ENCODE peak calls at places on chromosomes 7 and 10, in six cellular contexts. One of them, this sample, is unnamed.
A peak's percentile ranks its signal among the peaks of the same experiment; 100 is the strongest.

GRCh38 chr7:150344299-150344698 is 2.9 kb upstream of the RARRES2 start:
- DNase-seq in fibroblast of the aortic adventitia: no peak
- DNase-seq in adrenal gland: no peak
- DNase-seq in MM.1S: no peak
- DNase-seq in dorsolateral prefrontal cortex: no peak
- DNase-seq in heart right ventricle: no peak
- DNase-seq in this sample: no peak

GRCh38 chr10:133262696-133263095 is 14.0 kb downstream of the ADAM8 start:
- DNase-seq in fibroblast of the aortic adventitia: no peak
- DNase-seq in adrenal gland: no peak
- DNase-seq in MM.1S: no peak
- DNase-seq in heart right ventricle: no peak
- DNase-seq in dorsolateral prefrontal cortex: no peak
- DNase-seq in this sample: no peak

GRCh38 chr10:99339077-99339476 is 9.9 kb downstream of the CNNM1 start:
- DNase-seq in adrenal gland: no peak
- DNase-seq in fibroblast of the aortic adventitia: no peak
- DNase-seq in MM.1S: no peak
- DNase-seq in heart right ventricle: no peak
- DNase-seq in dorsolateral prefrontal cortex: no peak
- DNase-seq in this sample: no peak

GRCh38 chr10:59878915-59879314 is 27.4 kb downstream of the CCDC6 start:
- DNase-seq in MM.1S: no peak
- DNase-seq in adrenal gland: no peak
- DNase-seq in dorsolateral prefrontal cortex: no peak
- DNase-seq in heart right ventricle: no peak
- DNase-seq in fibroblast of the aortic adventitia: no peak
- DNase-seq in this sample: no peak

GRCh38 chr10:72831696-72832355 is 61.7 kb upstream of the OIT3 start:
- DNase-seq in fibroblast of the aortic adventitia: peak; percentile 62
- DNase-seq in MM.1S: no peak
- DNase-seq in heart right ventricle: no peak
- DNase-seq in dorsolateral prefrontal cortex: no peak
- DNase-seq in adrenal gland: no peak
- DNase-seq in this sample: peak; percentile 53

GRCh38 chr10:13834581-13835286 is 248.0 kb downstream of the PRPF18 start:
- DNase-seq in adrenal gland: peak; percentile 73
- DNase-seq in heart right ventricle: peak; percentile 55
- DNase-seq in dorsolateral prefrontal cortex: no peak
- DNase-seq in MM.1S: no peak
- DNase-seq in fibroblast of the aortic adventitia: peak; percentile 65
- DNase-seq in this sample: peak; percentile 49

GRCh38 chr7:132475669-132476116 is 100.6 kb downstream of the PLXNA4 start:
- DNase-seq in fibroblast of the aortic adventitia: no peak
- DNase-seq in dorsolateral prefrontal cortex: no peak
- DNase-seq in heart right ventricle: no peak
- DNase-seq in adrenal gland: peak; percentile 64
- DNase-seq in MM.1S: no peak
- DNase-seq in this sample: no peak

GRCh38 chr7:54664235-54665228 is 94.5 kb downstream of the SEC61G start:
- DNase-seq in dorsolateral prefrontal cortex: peak; percentile 71
- DNase-seq in fibroblast of the aortic adventitia: peak; percentile 1
- DNase-seq in adrenal gland: peak; percentile 84
- DNase-seq in heart right ventricle: peak; percentile 12
- DNase-seq in MM.1S: peak; percentile 82
- DNase-seq in this sample: peak; percentile 14

GRCh38 chr7:74656911-74657691 is 417 bp upstream of the GTF2I start:
- DNase-seq in MM.1S: peak; percentile 98
- DNase-seq in dorsolateral prefrontal cortex: peak; percentile 98
- DNase-seq in adrenal gland: peak; percentile 99
- DNase-seq in fibroblast of the aortic adventitia: peak; percentile 94
- DNase-seq in heart right ventricle: peak; percentile 98
- DNase-seq in this sample: peak; percentile 98

GRCh38 chr10:132418520-132419416 is 21.8 kb downstream of the PWWP2B start:
- DNase-seq in dorsolateral prefrontal cortex: no peak
- DNase-seq in MM.1S: no peak
- DNase-seq in heart right ventricle: no peak
- DNase-seq in fibroblast of the aortic adventitia: peak; percentile 7
- DNase-seq in adrenal gland: peak; percentile 94
- DNase-seq in this sample: no peak

GRCh38 chr7:69695998-69696657 is 97.9 kb downstream of the AUTS2 start:
- DNase-seq in adrenal gland: no peak
- DNase-seq in heart right ventricle: no peak
- DNase-seq in fibroblast of the aortic adventitia: no peak
- DNase-seq in MM.1S: peak; percentile 87
- DNase-seq in dorsolateral prefrontal cortex: no peak
- DNase-seq in this sample: no peak

GRCh38 chr7:2045559-2046405 is 187.0 kb downstream of the MAD1L1 start:
- DNase-seq in heart right ventricle: no peak
- DNase-seq in fibroblast of the aortic adventitia: no peak
- DNase-seq in dorsolateral prefrontal cortex: no peak
- DNase-seq in adrenal gland: no peak
- DNase-seq in MM.1S: no peak
- DNase-seq in this sample: no peak

GRCh38 chr7:45897042-45897690 is 8.9 kb downstream of the IGFBP1 start:
- DNase-seq in adrenal gland: no peak
- DNase-seq in heart right ventricle: no peak
- DNase-seq in MM.1S: no peak
- DNase-seq in fibroblast of the aortic adventitia: peak; percentile 89
- DNase-seq in dorsolateral prefrontal cortex: no peak
- DNase-seq in this sample: peak; percentile 31

GRCh38 chr7:117281562-117281961 is 41.3 kb downstream of the WNT2 start:
- DNase-seq in adrenal gland: no peak
- DNase-seq in heart right ventricle: no peak
- DNase-seq in dorsolateral prefrontal cortex: no peak
- DNase-seq in MM.1S: no peak
- DNase-seq in fibroblast of the aortic adventitia: peak; percentile 58
- DNase-seq in this sample: no peak

GRCh38 chr7:71236488-71237179 is 104.7 kb downstream of the GALNT17 start:
- DNase-seq in adrenal gland: peak; percentile 65
- DNase-seq in fibroblast of the aortic adventitia: no peak
- DNase-seq in dorsolateral prefrontal cortex: no peak
- DNase-seq in MM.1S: no peak
- DNase-seq in heart right ventricle: no peak
- DNase-seq in this sample: no peak

GRCh38 chr7:81926154-81926553 is 156.3 kb upstream of the HGF start:
- DNase-seq in MM.1S: no peak
- DNase-seq in adrenal gland: no peak
- DNase-seq in fibroblast of the aortic adventitia: peak; percentile 55
- DNase-seq in dorsolateral prefrontal cortex: no peak
- DNase-seq in heart right ventricle: no peak
- DNase-seq in this sample: no peak

GRCh38 chr7:141360414-141360760 is 190.8 kb upstream of the AGK start:
- DNase-seq in dorsolateral prefrontal cortex: no peak
- DNase-seq in heart right ventricle: no peak
- DNase-seq in adrenal gland: no peak
- DNase-seq in fibroblast of the aortic adventitia: no peak
- DNase-seq in MM.1S: no peak
- DNase-seq in this sample: no peak

GRCh38 chr7:142383826-142384507 is 126.1 kb upstream of the PRSS58 start:
- DNase-seq in heart right ventricle: no peak
- DNase-seq in MM.1S: no peak
- DNase-seq in adrenal gland: no peak
- DNase-seq in dorsolateral prefrontal cortex: no peak
- DNase-seq in fibroblast of the aortic adventitia: no peak
- DNase-seq in this sample: peak; percentile 43

GRCh38 chr10:81865581-81865980 is 9.4 kb upstream of the NRG3 start:
- DNase-seq in adrenal gland: no peak
- DNase-seq in heart right ventricle: no peak
- DNase-seq in fibroblast of the aortic adventitia: no peak
- DNase-seq in MM.1S: no peak
- DNase-seq in dorsolateral prefrontal cortex: no peak
- DNase-seq in this sample: no peak

GRCh38 chr10:111203615-111204014 is 126.8 kb downstream of the ADRA2A start:
- DNase-seq in fibroblast of the aortic adventitia: no peak
- DNase-seq in heart right ventricle: peak; percentile 21
- DNase-seq in MM.1S: no peak
- DNase-seq in adrenal gland: peak; percentile 57
- DNase-seq in dorsolateral prefrontal cortex: no peak
- DNase-seq in this sample: peak; percentile 3
- TF ChIP-seq CTCF in fibroblast of the aortic adventitia: no peak
- TF ChIP-seq CTCF in heart right ventricle: no peak
- TF ChIP-seq CTCF in MM.1S: no peak
- TF ChIP-seq CTCF in adrenal gland: no peak
- TF ChIP-seq CTCF in dorsolateral prefrontal cortex: no peak
- TF ChIP-seq CTCF in this sample: no peak

GRCh38 chr10:52216852-52217251 is 97.2 kb upstream of the DKK1 start:
- DNase-seq in MM.1S: peak; percentile 15
- DNase-seq in fibroblast of the aortic adventitia: peak; percentile 43
- DNase-seq in adrenal gland: peak; percentile 60
- DNase-seq in dorsolateral prefrontal cortex: no peak
- DNase-seq in heart right ventricle: no peak
- DNase-seq in this sample: peak; percentile 95
- H3K4me3 ChIP-seq in MM.1S: no peak overlapping the region
- H3K4me3 ChIP-seq in fibroblast of the aortic adventitia: no peak overlapping the region
- H3K4me3 ChIP-seq in adrenal gland: no peak overlapping the region
- H3K4me3 ChIP-seq in dorsolateral prefrontal cortex: no peak overlapping the region
- H3K4me3 ChIP-seq in heart right ventricle: no peak overlapping the region
- H3K4me3 ChIP-seq in this sample: no peak overlapping the region

GRCh38 chr10:52645435-52645776 is 127.2 kb downstream of the MBL2 start:
- DNase-seq in adrenal gland: no peak
- DNase-seq in fibroblast of the aortic adventitia: no peak
- DNase-seq in MM.1S: no peak
- DNase-seq in dorsolateral prefrontal cortex: no peak
- DNase-seq in heart right ventricle: no peak
- DNase-seq in this sample: no peak

GRCh38 chr10:52649471-52649870 is 123.1 kb downstream of the MBL2 start:
- DNase-seq in adrenal gland: no peak
- DNase-seq in fibroblast of the aortic adventitia: no peak
- DNase-seq in MM.1S: no peak
- DNase-seq in heart right ventricle: no peak
- DNase-seq in dorsolateral prefrontal cortex: no peak
- DNase-seq in this sample: peak; percentile 54

GRCh38 chr10:52639652-52640051 is 132.9 kb downstream of the MBL2 start:
- DNase-seq in heart right ventricle: no peak
- DNase-seq in dorsolateral prefrontal cortex: no peak
- DNase-seq in adrenal gland: no peak
- DNase-seq in fibroblast of the aortic adventitia: no peak
- DNase-seq in MM.1S: peak; percentile 93
- DNase-seq in this sample: no peak

GRCh38 chr10:52642208-52642607 is 130.4 kb downstream of the MBL2 start:
- DNase-seq in adrenal gland: no peak
- DNase-seq in dorsolateral prefrontal cortex: no peak
- DNase-seq in MM.1S: no peak
- DNase-seq in fibroblast of the aortic adventitia: no peak
- DNase-seq in heart right ventricle: no peak
- DNase-seq in this sample: no peak

GRCh38 chr10:52644678-52645434 is 127.7 kb downstream of the MBL2 start:
- DNase-seq in adrenal gland: peak; percentile 66
- DNase-seq in MM.1S: peak; percentile 31
- DNase-seq in fibroblast of the aortic adventitia: peak; percentile 65
- DNase-seq in heart right ventricle: peak; percentile 24
- DNase-seq in dorsolateral prefrontal cortex: no peak
- DNase-seq in this sample: peak; percentile 51
- TF ChIP-seq CTCF in adrenal gland: peak; percentile 50
- TF ChIP-seq CTCF in MM.1S: peak; percentile 74
- TF ChIP-seq CTCF in fibroblast of the aortic adventitia: peak; percentile 78
- TF ChIP-seq CTCF in heart right ventricle: peak; percentile 69
- TF ChIP-seq CTCF in dorsolateral prefrontal cortex: peak; percentile 89
- TF ChIP-seq CTCF in this sample: peak; percentile 79

GRCh38 chr10:110733256-110733952 is 89.3 kb downstream of the RBM20 start:
- DNase-seq in fibroblast of the aortic adventitia: peak; percentile 31
- DNase-seq in dorsolateral prefrontal cortex: no peak
- DNase-seq in MM.1S: peak; percentile 86
- DNase-seq in heart right ventricle: no peak
- DNase-seq in adrenal gland: peak; percentile 56
- DNase-seq in this sample: peak; percentile 35
- H3K4me3 ChIP-seq in fibroblast of the aortic adventitia: peak overlapping the region; percentile 54
- H3K4me3 ChIP-seq in dorsolateral prefrontal cortex: no peak overlapping the region
- H3K4me3 ChIP-seq in MM.1S: peak overlapping the region; percentile 23
- H3K4me3 ChIP-seq in heart right ventricle: peak overlapping the region; percentile 22
- H3K4me3 ChIP-seq in adrenal gland: no peak overlapping the region
- H3K4me3 ChIP-seq in this sample: peak overlapping the region; percentile 49

GRCh38 chr7:42574693-42575084 is 337.2 kb downstream of the C7orf25 start:
- DNase-seq in fibroblast of the aortic adventitia: peak; percentile 9
- DNase-seq in adrenal gland: no peak
- DNase-seq in heart right ventricle: no peak
- DNase-seq in dorsolateral prefrontal cortex: no peak
- DNase-seq in MM.1S: no peak
- DNase-seq in this sample: peak; percentile 7
- TF ChIP-seq CTCF in fibroblast of the aortic adventitia: peak; percentile 16
- TF ChIP-seq CTCF in adrenal gland: no peak
- TF ChIP-seq CTCF in heart right ventricle: peak; percentile 19
- TF ChIP-seq CTCF in dorsolateral prefrontal cortex: peak; percentile 19
- TF ChIP-seq CTCF in MM.1S: peak; percentile 30
- TF ChIP-seq CTCF in this sample: peak; percentile 39

GRCh38 chr10:125064681-125065492 is 95.5 kb downstream of the CTBP2 start:
- DNase-seq in MM.1S: peak; percentile 94
- DNase-seq in adrenal gland: no peak
- DNase-seq in fibroblast of the aortic adventitia: peak; percentile 73
- DNase-seq in heart right ventricle: no peak
- DNase-seq in dorsolateral prefrontal cortex: no peak
- DNase-seq in this sample: peak; percentile 92
- H3K4me3 ChIP-seq in MM.1S: no peak overlapping the region
- H3K4me3 ChIP-seq in adrenal gland: no peak overlapping the region
- H3K4me3 ChIP-seq in fibroblast of the aortic adventitia: no peak overlapping the region
- H3K4me3 ChIP-seq in heart right ventricle: no peak overlapping the region
- H3K4me3 ChIP-seq in dorsolateral prefrontal cortex: no peak overlapping the region
- H3K4me3 ChIP-seq in this sample: no peak overlapping the region

DNA sequence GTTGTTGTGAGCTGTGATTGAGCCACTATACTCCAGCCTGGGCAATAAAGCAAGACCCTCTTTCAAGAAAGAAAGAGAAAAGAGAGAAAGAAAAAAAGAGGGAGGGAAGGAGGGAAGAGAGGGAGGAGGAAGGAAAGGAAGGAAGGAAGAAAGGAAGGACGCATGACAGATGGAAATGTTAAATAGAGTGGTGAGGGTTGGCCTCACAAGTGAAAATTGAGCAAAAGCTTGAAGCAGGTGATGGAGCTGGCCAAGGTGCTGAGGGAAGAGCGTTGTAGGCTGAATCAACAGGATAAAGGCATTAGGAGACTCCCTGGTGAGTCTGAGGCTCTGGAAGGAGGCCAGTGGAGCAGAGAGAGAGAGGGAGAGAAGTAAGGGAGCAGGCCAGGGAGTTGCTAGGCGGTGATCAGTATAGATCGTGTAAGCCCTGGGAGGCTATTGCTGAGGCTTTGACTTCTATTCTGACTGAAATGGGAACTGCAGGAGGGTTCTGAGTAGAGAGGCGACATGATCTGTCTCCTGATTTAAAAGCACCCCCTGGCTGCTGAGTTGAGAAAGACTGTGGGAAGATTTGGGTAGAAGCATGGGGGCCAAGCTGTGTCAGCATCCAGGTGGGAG is 26.5 kb upstream of the TMEM248 start:
- DNase-seq in MM.1S: no peak
- DNase-seq in fibroblast of the aortic adventitia: peak; percentile 40
- DNase-seq in adrenal gland: no peak
- DNase-seq in dorsolateral prefrontal cortex: no peak
- DNase-seq in heart right ventricle: no peak
- DNase-seq in this sample: no peak
- TF ChIP-seq CTCF in MM.1S: peak; percentile 24
- TF ChIP-seq CTCF in fibroblast of the aortic adventitia: no peak
- TF ChIP-seq CTCF in adrenal gland: no peak
- TF ChIP-seq CTCF in dorsolateral prefrontal cortex: peak; percentile 55
- TF ChIP-seq CTCF in heart right ventricle: no peak
- TF ChIP-seq CTCF in this sample: peak; percentile 10

This sample was measured in fibroblast of villous mesenchyme.